ENCODE peak calls at places on chromosomes 5 and 9, in six cellular contexts. N is heart right ventricle, R is RCC 7860, H is WTC11, L is IMR-90, F is hippocampal formation. I is an unnamed sample.

GRCh38 chr9:87603854-87604490 is 106.3 kb downstream of the DAPK1 start:
- DNase-seq in R (no peak), H (no peak), N (no peak), F (no peak), L (no peak), I (no peak)

GRCh38 chr5:172866378-172866777 is 32.3 kb downstream of the ERGIC1 start:
- DNase-seq in L (no peak), F (no peak), N (no peak), H (no peak), R (no peak), I (no peak)

GRCh38 chr5:6502421-6502820 is 53.8 kb downstream of the UBE2QL1 start:
- DNase-seq in H (no peak), R (no peak), L (no peak), F (no peak), N (no peak), I (no peak)

GRCh38 chr5:96528816-96529474 is 95.9 kb upstream of the PCSK1 start:
- DNase-seq in F (no peak), H (no peak), L (no peak), N (no peak), R (no peak), I (no peak)

GRCh38 chr9:87280421-87280820 is 217.2 kb upstream of the DAPK1 start:
- DNase-seq in H (no peak), L (peak; percentile 92), F (no peak), N (no peak), R (no peak), I (no peak)

GRCh38 chr9:32956606-32957005 is 44.8 kb downstream of the APTX start:
- DNase-seq in F (no peak), R (no peak), N (no peak), H (no peak), L (no peak), I (no peak)

GRCh38 chr9:126001581-126002225 is 254.5 kb downstream of the PBX3 start:
- DNase-seq in F (no peak), R (no peak), L (no peak), H (no peak), N (no peak), I (no peak)

GRCh38 chr5:172444110-172444510 is 10.2 kb downstream of the SH3PXD2B start:
- DNase-seq in R (no peak), N (no peak), H (no peak), F (no peak), L (peak; percentile 78), I (no peak)

GRCh38 chr9:108885643-108886348 is 23.7 kb downstream of the ACTL7A start:
- DNase-seq in F (no peak), R (peak; percentile 84), N (no peak), L (peak; percentile 84), H (no peak), I (peak; percentile 92)

GRCh38 chr5:119315516-119315949 is 40.3 kb upstream of the TNFAIP8 start:
- DNase-seq in R (no peak), H (no peak), F (no peak), N (no peak), L (no peak), I (peak; percentile 81)

GRCh38 chr9:78778843-78779486 is 482.0 kb downstream of the PSAT1 start:
- DNase-seq in H (no peak), L (no peak), N (no peak), R (peak; percentile 55), F (no peak), I (no peak)

GRCh38 chr5:135632806-135633205 is 54.0 kb upstream of the CXCL14 start:
- DNase-seq in L (no peak), H (no peak), R (no peak), N (no peak), F (no peak), I (no peak)

GRCh38 chr5:133327946-133328401 is 276.2 kb downstream of the HSPA4 start:
- DNase-seq in H (peak; percentile 30), N (no peak), L (no peak), R (no peak), F (no peak), I (no peak)

GRCh38 chr5:104456122-104456521 is 893.5 kb upstream of the NUDT12 start:
- DNase-seq in H (no peak), F (no peak), L (no peak), R (no peak), N (no peak), I (no peak)

GRCh38 chr5:68347549-68347948 is 132.0 kb downstream of the PIK3R1 start:
- DNase-seq in R (no peak), L (no peak), N (no peak), H (no peak), F (no peak), I (peak; percentile 44)

GRCh38 chr9:104987743-104988142 is 59.8 kb upstream of the ABCA1 start:
- DNase-seq in N (no peak), H (no peak), R (no peak), F (no peak), L (no peak), I (no peak)

GRCh38 chr9:93501406-93501805 is 48.0 kb upstream of the FAM120AOS start:
- DNase-seq in F (no peak), N (no peak), R (no peak), L (no peak), H (no peak), I (no peak)

GRCh38 chr5:13566903-13567339 is 377.6 kb downstream of the DNAH5 start:
- DNase-seq in L (peak; percentile 87), H (no peak), N (no peak), R (peak; percentile 100), F (no peak), I (no peak)

GRCh38 chr9:16521868-16522381 is 348.5 kb downstream of the BNC2 start:
- DNase-seq in N (no peak), R (peak; percentile 70), F (no peak), H (no peak), L (peak; percentile 94), I (no peak)

GRCh38 chr9:69325409-69326212 is 596 bp downstream of the ENTREP1 start:
- DNase-seq in H (peak; percentile 58), R (no peak), N (peak; percentile 38), L (no peak), F (peak; percentile 3), I (no peak)

GRCh38 chr9:87529666-87530065 is 32.0 kb downstream of the DAPK1 start:
- DNase-seq in N (no peak), F (no peak), R (no peak), L (no peak), H (no peak), I (no peak)

GRCh38 chr5:142674438-142675210 is 11.3 kb downstream of the FGF1 start:
- DNase-seq in R (no peak), N (peak; percentile 32), L (peak; percentile 89), H (no peak), F (no peak), I (no peak)

GRCh38 chr9:136757751-136758140 is 297 bp downstream of the LCN8 start:
- DNase-seq in L (no peak), R (no peak), F (no peak), H (no peak), N (no peak), I (no peak)

GRCh38 chr9:91816356-91816755 is 133.7 kb downstream of the ROR2 start:
- DNase-seq in F (no peak), R (no peak), H (no peak), L (no peak), N (no peak), I (no peak)

GRCh38 chr9:123453058-123453667 is 97.2 kb downstream of the CRB2 start:
- DNase-seq in L (no peak), N (no peak), F (no peak), H (no peak), R (no peak), I (no peak)

GRCh38 chr9:88174324-88174723 is 36.0 kb upstream of the SPATA31C2 start:
- DNase-seq in N (no peak), H (no peak), R (no peak), L (no peak), F (no peak), I (no peak)

GRCh38 chr5:108437425-108437824 is 55.5 kb upstream of the FBXL17 start:
- DNase-seq in R (no peak), H (no peak), N (no peak), F (no peak), L (no peak), I (no peak)

GRCh38 chr5:110458313-110458712 is 268.2 kb downstream of the TMEM232 start:
- DNase-seq in H (no peak), L (no peak), R (no peak), F (no peak), N (no peak), I (no peak)

GRCh38 chr5:146048994-146049703 is 56.2 kb downstream of the PLAC8L1 start:
- DNase-seq in L (peak; percentile 84), H (peak; percentile 64), N (no peak), F (peak; percentile 22), R (peak; percentile 55), I (peak; percentile 70)

GRCh38 chr9:89544280-89544664 is 46.4 kb upstream of the SEMA4D start:
- DNase-seq in R (no peak), F (no peak), L (no peak), H (no peak), N (no peak), I (no peak)

GRCh38 chr9:132108728-132109127 is 29.1 kb upstream of the MED27 start:
- DNase-seq in N (no peak), H (no peak), R (no peak), F (no peak), L (no peak), I (no peak)

GRCh38 chr9:84271004-84271886 is 69.3 kb downstream of the SLC28A3 start:
- DNase-seq in H (peak; percentile 61), R (no peak), L (peak; percentile 69), N (peak; percentile 22), F (peak; percentile 25), I (peak; percentile 75)

GRCh38 chr9:98323051-98323830 is 67.8 kb upstream of the TBC1D2 start:
- DNase-seq in N (no peak), R (no peak), L (no peak), H (no peak), F (no peak), I (no peak)

GRCh38 chr5:65247594-65247993 is 234.1 kb downstream of the ADAMTS6 start:
- DNase-seq in L (no peak), R (no peak), N (no peak), H (no peak), F (no peak), I (no peak)

I was measured in Karpas-422.